ENCODE peak calls at places on chromosomes 3 and 15, in nine cellular contexts. T is testis, N is HFF-Myc, X is BE2C, M is AG09309, I is HL-60, A is fibroblast of mammary gland, L is IMR-90, U is neural progenitor cell. V is an unnamed sample.

GRCh38 chr15:58684751-58685150 is 64.8 kb downstream of the ADAM10 start:
- DNase-seq in I (no peak), L (peak), U (no peak), N (no peak), T (no peak), X (no peak), A (peak), M (no peak), V (no peak)

GRCh38 chr3:19543212-19543841 is 390.7 kb downstream of the EFHB start:
- DNase-seq in A (no peak), X (peak), M (no peak), U (peak), I (no peak), T (peak), L (no peak), N (no peak), V (no peak)

GRCh38 chr3:36941162-36941561 is 3.7 kb downstream of the TRANK1 start:
- DNase-seq in U (no peak), X (no peak), A (no peak), I (no peak), T (no peak), N (no peak), L (no peak), M (no peak), V (no peak)

GRCh38 chr3:42600958-42601675 is 631 bp downstream of the NKTR start:
- DNase-seq in N (peak), I (peak), M (peak), L (peak), T (peak), A (peak), U (peak), X (no peak), V (peak)

GRCh38 chr3:31724681-31725080 is 192.0 kb downstream of the STT3B start:
- DNase-seq in M (no peak), L (peak), A (peak), I (peak), X (no peak), N (no peak), U (peak), T (no peak), V (no peak)

GRCh38 chr3:145013931-145014330 is 1042.3 kb downstream of the DIPK2A start:
- DNase-seq in U (no peak), L (no peak), A (peak), T (no peak), X (no peak), N (no peak), I (no peak), M (no peak), V (no peak)

GRCh38 chr15:74252291-74253080 is 16.4 kb downstream of the CCDC33 start:
- DNase-seq in I (no peak), N (no peak), L (peak), M (no peak), U (no peak), T (no peak), X (no peak), A (peak), V (no peak)

GRCh38 chr3:111070772-111071256 is 802 bp upstream of the NECTIN3 start:
- DNase-seq in X (no peak), M (no peak), N (no peak), I (no peak), T (peak), A (no peak), U (no peak), L (no peak), V (no peak)

GRCh38 chr15:63420333-63420741 is 38.7 kb upstream of the CA12 start:
- DNase-seq in A (no peak), N (no peak), I (peak), T (no peak), X (no peak), U (no peak), M (no peak), L (peak), V (no peak)

GRCh38 chr3:45170071-45170470 is 23.9 kb upstream of the CDCP1 start:
- DNase-seq in I (no peak), A (no peak), M (no peak), N (no peak), L (no peak), T (peak), U (no peak), X (no peak), V (no peak)

GRCh38 chr3:62919784-62920183 is 44.6 kb upstream of the CADPS start:
- DNase-seq in M (no peak), L (no peak), I (no peak), T (no peak), A (no peak), X (no peak), U (no peak), N (no peak), V (no peak)

GRCh38 chr3:185900228-185900627 is 37.6 kb downstream of the TRA2B start:
- DNase-seq in M (peak), I (no peak), L (peak), T (no peak), X (peak), U (no peak), N (peak), A (peak), V (no peak)

GRCh38 chr3:110413807-110414748 is 657.5 kb upstream of the NECTIN3 start:
- DNase-seq in T (no peak), N (peak), L (peak), U (no peak), X (no peak), A (peak), M (peak), I (no peak), V (no peak)

GRCh38 chr15:75001310-75001709 is 5.9 kb downstream of the SCAMP5 start:
- DNase-seq in T (no peak), L (no peak), N (no peak), X (no peak), A (no peak), M (no peak), I (no peak), U (no peak), V (no peak)

GRCh38 chr3:58537412-58538301 is 667 bp upstream of the ACOX2 start:
- DNase-seq in N (no peak), T (no peak), M (no peak), I (no peak), X (no peak), A (peak), L (no peak), U (no peak), V (no peak)

GRCh38 chr3:180184806-180185205 is 148.1 kb upstream of the PEX5L start:
- DNase-seq in X (no peak), M (peak), N (no peak), L (no peak), A (peak), T (no peak), U (no peak), I (peak), V (no peak)

GRCh38 chr3:116864627-116864927 is 155.0 kb downstream of the TUSC7 start:
- DNase-seq in T (no peak), X (no peak), A (no peak), M (no peak), N (no peak), U (no peak), L (no peak), I (no peak), V (no peak)
- TF ChIP-seq CTCF in T (no peak), X (no peak), A (no peak), M (no peak), N (no peak), U (no peak), L (no peak), I (no peak), V (no peak)

GRCh38 chr3:120623719-120624093 is 27.6 kb downstream of the NDUFB4 start:
- DNase-seq in X (no peak), I (no peak), T (no peak), M (no peak), U (no peak), L (no peak), N (no peak), A (no peak), V (no peak)

GRCh38 chr3:120625199-120625598 is 29.1 kb downstream of the NDUFB4 start:
- DNase-seq in U (no peak), L (no peak), X (no peak), A (no peak), T (no peak), I (no peak), N (no peak), M (no peak), V (no peak)

GRCh38 chr3:120622457-120622856 is 26.3 kb downstream of the NDUFB4 start:
- DNase-seq in M (no peak), A (no peak), X (no peak), L (no peak), T (no peak), U (no peak), I (no peak), N (no peak), V (no peak)

DNA sequence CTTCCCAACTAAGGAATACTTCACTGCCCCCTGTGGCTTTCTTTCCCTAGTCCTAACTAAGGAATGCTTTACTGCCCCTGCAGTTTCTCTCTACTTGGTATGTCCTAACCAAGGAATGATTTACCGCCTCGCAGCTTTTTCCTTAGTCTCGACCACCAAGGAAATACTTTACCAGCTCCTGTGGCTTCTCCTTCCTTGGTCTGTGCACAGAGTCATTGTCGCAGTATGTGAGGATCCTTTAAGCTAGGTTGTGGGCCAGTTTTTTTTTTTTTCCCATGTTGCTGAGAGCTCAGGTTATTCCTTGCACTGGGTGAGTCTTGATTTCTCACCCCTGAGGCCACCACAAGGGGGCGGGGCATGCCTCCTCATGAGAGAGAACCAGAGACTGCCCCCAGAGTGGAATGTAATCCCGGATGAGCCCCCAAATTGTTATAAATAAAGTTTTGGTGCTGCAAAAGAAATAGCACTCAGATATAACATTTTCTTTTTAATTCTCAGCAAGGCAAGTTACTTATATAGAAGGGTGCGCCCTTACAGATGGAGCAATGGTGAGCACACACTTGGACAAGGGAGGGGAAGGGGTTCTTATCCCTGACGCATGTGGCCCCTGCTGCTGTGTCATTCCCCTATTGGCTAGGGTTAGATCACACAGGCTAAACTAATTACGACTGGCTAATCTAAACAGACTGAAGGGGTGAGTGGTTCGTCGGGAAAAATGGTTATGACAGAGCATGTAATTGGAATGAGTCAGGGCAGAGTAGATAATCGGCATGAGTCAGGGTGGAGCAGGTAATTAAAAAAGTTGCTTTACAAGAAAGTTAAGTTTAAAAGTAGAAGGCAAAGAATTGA is 27.0 kb downstream of the NDUFB4 start:
- DNase-seq in L (peak), M (peak), U (peak), I (peak), X (peak), A (peak), N (peak), T (peak), V (no peak)
- TF ChIP-seq CTCF in L (peak), M (no peak), U (peak), I (no peak), X (peak), A (no peak), N (peak), T (no peak), V (no peak)

DNA sequence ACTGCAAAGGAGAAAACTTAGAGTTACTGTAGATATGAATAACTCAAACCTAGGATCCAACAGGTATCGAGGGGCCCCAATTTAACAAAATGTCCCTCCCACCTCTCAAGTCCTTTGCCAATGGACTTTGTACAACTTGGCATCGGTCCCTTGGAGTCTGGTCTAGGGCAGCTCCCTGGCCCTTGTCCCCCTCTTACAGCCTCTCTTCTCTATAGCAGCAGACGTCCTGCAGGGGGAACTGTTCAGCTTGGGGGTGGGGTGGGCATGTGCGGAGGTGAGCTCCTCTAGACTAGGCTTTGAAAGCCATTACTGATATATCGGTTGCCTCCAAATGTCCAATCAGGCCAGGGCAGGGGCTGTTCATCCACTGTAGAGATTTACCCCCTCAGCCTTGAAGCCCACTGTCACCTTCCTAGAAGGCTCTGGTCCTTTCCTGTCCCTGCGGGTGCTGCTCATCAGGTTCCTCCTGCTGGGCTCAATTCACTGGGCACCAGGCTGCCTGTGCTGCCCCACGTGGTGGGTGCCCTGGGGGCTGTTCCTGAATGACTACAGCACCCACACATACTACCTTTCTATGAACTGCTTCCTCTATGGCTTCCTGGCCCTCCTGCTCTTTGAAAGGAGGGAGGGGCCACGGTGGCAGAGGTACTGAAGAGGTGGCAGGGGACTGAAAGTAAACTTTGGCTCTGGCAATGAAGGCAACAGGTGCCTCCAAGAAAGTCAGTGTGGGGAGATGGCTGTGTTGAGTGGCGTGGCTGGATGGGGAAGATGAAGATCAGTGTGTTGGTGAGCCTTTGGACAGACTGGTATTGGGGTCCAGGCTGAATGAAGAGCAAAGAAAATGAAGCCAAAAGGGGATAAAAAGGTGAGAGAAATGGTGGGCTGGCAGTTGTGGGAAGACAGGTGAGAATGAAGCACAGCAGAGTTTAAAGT is 78.8 kb upstream of the MEX3B start:
- DNase-seq in X (no peak), I (no peak), A (no peak), L (no peak), N (no peak), U (no peak), T (no peak), M (no peak), V (no peak)
- TF ChIP-seq CTCF in X (no peak), I (no peak), A (no peak), L (no peak), N (no peak), U (no peak), T (no peak), M (no peak), V (no peak)

DNA sequence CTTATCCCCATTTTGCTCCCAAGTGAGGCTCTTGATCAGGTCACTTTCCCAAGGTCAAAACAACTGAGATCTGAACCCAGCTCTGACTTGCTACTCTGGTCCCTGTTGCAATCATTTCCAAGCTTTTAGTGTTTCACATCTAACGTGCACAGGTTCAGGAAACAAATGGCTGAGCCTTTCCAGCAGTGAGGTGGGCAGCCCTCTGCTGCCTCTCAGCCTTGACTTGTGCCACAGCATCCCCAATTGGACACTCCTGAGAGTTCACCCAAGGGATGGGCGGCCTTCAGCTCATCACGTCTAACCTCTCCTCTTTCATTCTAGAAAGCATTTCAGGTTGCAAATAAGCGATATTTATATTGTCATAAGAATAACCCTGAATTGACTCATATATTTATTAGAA is 330.1 kb upstream of the WNT5A start:
- DNase-seq in T (no peak), M (no peak), I (no peak), L (no peak), A (no peak), N (no peak), U (no peak), X (no peak), V (no peak)
- TF ChIP-seq CTCF in T (no peak), M (no peak), I (no peak), L (no peak), A (no peak), N (peak), U (no peak), X (no peak), V (no peak)

GRCh38 chr3:78976200-78976599 is 791.6 kb downstream of the ROBO1 start:
- DNase-seq in I (no peak), T (no peak), L (no peak), M (no peak), X (no peak), U (no peak), N (no peak), A (no peak), V (no peak)

GRCh38 chr3:78979083-78979482 is 788.7 kb downstream of the ROBO1 start:
- DNase-seq in U (peak), A (no peak), I (no peak), N (no peak), L (no peak), M (no peak), X (no peak), T (no peak), V (no peak)

GRCh38 chr3:78977073-78977472 is 790.7 kb downstream of the ROBO1 start:
- DNase-seq in M (no peak), T (no peak), X (no peak), L (peak), A (peak), I (no peak), N (no peak), U (no peak), V (no peak)

GRCh38 chr3:78974181-78974770 is 793.5 kb downstream of the ROBO1 start:
- DNase-seq in A (peak), M (peak), I (no peak), N (no peak), U (no peak), X (no peak), L (peak), T (no peak), V (no peak)

GRCh38 chr3:78978037-78978436 is 789.8 kb downstream of the ROBO1 start:
- DNase-seq in X (no peak), L (peak), U (no peak), M (no peak), T (no peak), N (no peak), A (peak), I (no peak), V (no peak)
- TF ChIP-seq CTCF in X (peak), L (peak), U (peak), M (peak), T (no peak), N (peak), A (peak), I (no peak), V (no peak)

GRCh38 chr3:30660128-30660525 is 53.7 kb downstream of the TGFBR2 start:
- DNase-seq in T (no peak), N (no peak), M (no peak), U (no peak), A (no peak), X (no peak), I (no peak), L (no peak), V (no peak)
- TF ChIP-seq CTCF in T (no peak), N (no peak), M (no peak), U (no peak), A (no peak), X (no peak), I (no peak), L (no peak), V (no peak)

V was measured in mesothelial cell of epicardium.